ENCODE peak calls at places on chromosomes 12 and 14, in six cellular contexts. G is IMR-90, O is right lobe of liver, A is gastrocnemius medialis, L is endothelial cell of umbilical vein, C is body of pancreas. X is an unnamed sample.

GRCh38 chr12:131893605-131894312 is 663 bp upstream of the ULK1 start:
- DNase-seq in G (no peak), O (no peak), A (no peak), L (no peak), C (no peak), X (no peak)

GRCh38 chr12:76529226-76529918 is 30.2 kb downstream of the OSBPL8 start:
- DNase-seq in G (peak; percentile 14), O (no peak), A (no peak), L (no peak), C (no peak), X (no peak)

GRCh38 chr12:75259170-75259569 is 49.5 kb upstream of the KCNC2 start:
- DNase-seq in G (no peak), O (no peak), A (no peak), L (no peak), C (no peak), X (no peak)

GRCh38 chr12:31991146-31991545 is 31.9 kb downstream of the RESF1 start:
- DNase-seq in G (no peak), O (no peak), A (no peak), L (no peak), C (no peak), X (no peak)

GRCh38 chr12:12495536-12495935 is 67.1 kb downstream of the DUSP16 start:
- DNase-seq in G (no peak), O (no peak), A (no peak), L (no peak), C (no peak), X (no peak)

GRCh38 chr14:55446833-55447232 is 6.4 kb upstream of the TBPL2 start:
- DNase-seq in G (peak; percentile 97), O (no peak), A (no peak), L (peak; percentile 55), C (no peak), X (no peak)

GRCh38 chr14:79278286-79278797 is 933.0 kb downstream of the DIO2 start:
- DNase-seq in G (no peak), O (peak; percentile 45), A (no peak), L (no peak), C (peak; percentile 17), X (no peak)

GRCh38 chr14:30299915-30300314 is 259.0 kb upstream of the G2E3 start:
- DNase-seq in G (no peak), O (no peak), A (no peak), L (no peak), C (no peak), X (no peak)

GRCh38 chr12:59792647-59793046 is 196.8 kb downstream of the SLC16A7 start:
- DNase-seq in G (no peak), O (peak; percentile 39), A (no peak), L (no peak), C (no peak), X (no peak)

GRCh38 chr12:74977832-74978481 is 231.7 kb downstream of the KCNC2 start:
- DNase-seq in G (no peak), O (no peak), A (no peak), L (no peak), C (no peak), X (no peak)

GRCh38 chr12:70842136-70842535 is 78.4 kb downstream of the PTPRR start:
- DNase-seq in G (no peak), O (no peak), A (no peak), L (no peak), C (no peak), X (no peak)

GRCh38 chr12:20436367-20436766 is 68.0 kb downstream of the PDE3A start:
- DNase-seq in G (peak; percentile 19), O (no peak), A (no peak), L (peak; percentile 93), C (no peak), X (no peak)

GRCh38 chr14:76015191-76015590 is 29.6 kb downstream of the IFT43 start:
- DNase-seq in G (no peak), O (no peak), A (no peak), L (no peak), C (no peak), X (no peak)

GRCh38 chr14:79997509-79998210 is 213.6 kb downstream of the DIO2 start:
- DNase-seq in G (no peak), O (no peak), A (no peak), L (no peak), C (no peak), X (no peak)

GRCh38 chr14:99454246-99454645 is 26.4 kb downstream of the SETD3 start:
- DNase-seq in G (no peak), O (no peak), A (no peak), L (no peak), C (no peak), X (no peak)

GRCh38 chr12:101018540-101018939 is 191.5 kb downstream of the SLC5A8 start:
- DNase-seq in G (peak; percentile 91), O (no peak), A (no peak), L (peak; percentile 85), C (no peak), X (no peak)

GRCh38 chr14:91694643-91695042 is 37.2 kb downstream of the CATSPERB start:
- DNase-seq in G (no peak), O (no peak), A (no peak), L (no peak), C (no peak), X (no peak)

GRCh38 chr12:25100203-25100602 is 94.8 kb downstream of the DNAI7 start:
- DNase-seq in G (no peak), O (no peak), A (no peak), L (no peak), C (no peak), X (no peak)

GRCh38 chr14:101088395-101088667 is 184.8 kb upstream of the RTL1 start:
- DNase-seq in G (no peak), O (peak; percentile 26), A (no peak), L (no peak), C (peak; percentile 2), X (no peak)

DNA sequence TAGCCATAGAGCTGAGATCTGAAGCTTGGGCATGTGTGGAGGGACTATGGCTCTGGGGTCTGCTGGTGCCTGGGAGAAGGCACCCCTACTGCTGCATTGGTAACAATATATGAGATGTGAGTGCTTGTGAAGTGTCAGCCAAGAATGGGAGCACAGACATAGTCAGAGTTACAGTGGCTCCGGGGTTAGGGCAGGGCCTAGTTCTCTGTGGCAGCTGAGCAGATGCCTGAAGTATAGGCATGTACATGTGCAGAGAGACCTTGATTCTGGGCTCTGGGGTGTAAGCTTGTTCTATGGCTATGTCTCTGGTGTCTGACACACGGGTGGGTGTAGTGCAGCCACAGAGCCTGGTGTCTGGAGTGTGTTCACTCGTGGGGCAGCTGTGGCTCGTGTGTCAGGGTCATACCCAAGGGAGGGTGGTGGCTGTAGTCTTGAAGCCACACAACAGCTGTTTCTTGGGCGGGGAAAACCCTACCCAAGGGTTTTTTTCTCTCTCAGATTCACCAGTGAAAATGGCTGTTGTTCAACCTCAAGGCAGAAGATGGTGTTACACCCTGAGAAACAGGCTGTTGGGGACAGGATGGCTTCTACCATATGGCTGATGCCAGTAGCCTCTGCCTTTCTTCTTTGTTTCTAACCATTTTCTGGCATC is 11.9 kb upstream of the TCL1A start:
- DNase-seq in G (no peak), O (no peak), A (no peak), L (no peak), C (no peak), X (peak; percentile 74)
- TF ChIP-seq POLR2A in G (no peak), O (no peak), A (no peak), L (no peak), C (no peak), X (no peak)

DNA sequence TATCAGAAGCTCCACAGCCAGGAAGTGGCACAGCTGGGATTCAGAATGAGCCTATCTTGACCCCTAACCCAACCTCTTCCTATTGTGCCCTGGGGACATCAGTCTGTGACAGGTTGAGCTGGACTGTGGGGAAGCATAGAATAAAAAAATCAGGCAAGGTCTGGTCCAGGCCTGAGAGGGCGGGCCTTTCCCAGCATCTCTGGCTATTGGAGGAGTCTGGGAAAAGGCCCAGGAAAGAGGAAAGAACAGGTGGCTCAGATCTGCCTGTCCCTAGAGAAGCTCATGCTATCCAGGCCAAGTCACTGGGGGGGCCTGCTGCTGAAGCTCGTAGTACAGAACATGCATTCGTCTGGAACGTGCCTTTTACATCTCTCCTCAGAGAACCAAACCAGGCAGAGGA is 100.5 kb downstream of the PPM1H start:
- DNase-seq in G (no peak), O (no peak), A (no peak), L (no peak), C (no peak), X (no peak)
- TF ChIP-seq CTCF in G (no peak), O (no peak), A (no peak), L (no peak), C (no peak), X (no peak)

DNA sequence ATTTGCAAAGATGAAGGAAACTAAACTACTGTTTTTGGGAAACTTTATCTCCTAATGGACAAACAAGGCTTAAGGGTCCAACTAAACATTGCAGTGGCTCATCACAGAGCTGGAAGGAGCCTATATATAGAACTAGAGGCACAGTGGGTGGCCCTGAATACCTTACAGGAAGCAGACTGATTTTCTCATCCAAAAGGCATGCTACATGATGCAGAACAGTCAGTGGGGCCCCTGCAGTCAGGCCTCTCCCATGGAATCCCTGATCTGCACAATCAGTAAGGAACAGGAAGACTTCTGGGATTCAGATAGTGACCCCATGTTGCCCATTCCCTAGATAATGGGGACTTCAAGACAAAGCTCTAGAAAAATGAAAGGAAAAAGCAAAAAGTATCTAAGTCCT is 1.9 kb upstream of the LLPH start:
- DNase-seq in G (peak; percentile 94), O (no peak), A (no peak), L (peak; percentile 22), C (no peak), X (no peak)
- H3K4me3 ChIP-seq in G (no peak overlapping the region), O (no peak overlapping the region), A (no peak overlapping the region), L (no peak overlapping the region), C (no peak overlapping the region), X (no peak overlapping the region)

GRCh38 chr12:95538002-95538401 is 13.3 kb downstream of the USP44 start:
- DNase-seq in G (no peak), O (no peak), A (no peak), L (no peak), C (no peak), X (no peak)

GRCh38 chr12:95543305-95543704 is 8.0 kb downstream of the USP44 start:
- DNase-seq in G (no peak), O (no peak), A (no peak), L (no peak), C (no peak), X (no peak)

GRCh38 chr12:95541436-95541835 is 9.8 kb downstream of the USP44 start:
- DNase-seq in G (no peak), O (no peak), A (no peak), L (no peak), C (no peak), X (no peak)

GRCh38 chr12:95533985-95534384 is 17.3 kb downstream of the USP44 start:
- DNase-seq in G (no peak), O (no peak), A (no peak), L (no peak), C (no peak), X (no peak)

DNA sequence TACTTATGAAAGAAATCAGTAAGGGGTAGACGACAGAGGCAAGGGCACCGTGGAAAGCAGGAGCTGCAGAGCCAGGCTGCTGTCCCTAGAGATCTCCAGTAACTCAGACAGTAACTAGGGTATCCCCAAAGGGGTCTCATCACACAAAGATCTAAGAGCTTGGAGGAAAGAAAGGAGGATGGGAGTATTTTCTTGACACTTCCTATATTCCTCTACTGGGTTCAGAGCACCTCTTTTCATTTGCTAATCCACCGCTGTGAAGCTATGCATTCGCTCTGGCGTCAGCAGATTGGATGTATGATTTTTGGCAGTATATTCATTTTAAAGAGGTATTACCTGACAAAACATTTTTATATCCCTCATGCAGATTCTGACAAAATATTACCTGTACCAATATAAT is 12.6 kb downstream of the USP44 start:
- DNase-seq in G (no peak), O (no peak), A (no peak), L (no peak), C (no peak), X (no peak)
- TF ChIP-seq POLR2A in G (no peak), O (no peak), A (no peak), L (no peak), C (no peak), X (no peak)